ENCODE peak calls at places on chromosome 13, in four cellular contexts. One of them, this sample, is unnamed.

GRCh38 chr13:49319555-49320350 is 72.0 kb downstream of the CDADC1 start:
- DNase-seq in tibial artery: no peak
- DNase-seq in GM06990: no peak
- DNase-seq in BJ: peak; percentile 55
- DNase-seq in this sample: no peak

GRCh38 chr13:98482476-98483444 is 94.1 kb downstream of the STK24 start:
- DNase-seq in tibial artery: peak; percentile 64
- DNase-seq in GM06990: peak; percentile 46
- DNase-seq in BJ: no peak
- DNase-seq in this sample: peak; percentile 65

GRCh38 chr13:41457589-41458186 is 338 bp downstream of the RGCC start:
- DNase-seq in tibial artery: no peak
- DNase-seq in GM06990: peak; percentile 45
- DNase-seq in BJ: no peak
- DNase-seq in this sample: peak; percentile 29

GRCh38 chr13:43244482-43244881 is 221.1 kb downstream of the DNAJC15 start:
- DNase-seq in tibial artery: no peak
- DNase-seq in GM06990: no peak
- DNase-seq in BJ: no peak
- DNase-seq in this sample: no peak

GRCh38 chr13:49759503-49759902 is 33.0 kb downstream of the KPNA3 start:
- DNase-seq in tibial artery: no peak
- DNase-seq in GM06990: peak; percentile 11
- DNase-seq in BJ: no peak
- DNase-seq in this sample: peak; percentile 22

GRCh38 chr13:50129923-50130685 is 114.9 kb downstream of the KCNRG start:
- DNase-seq in tibial artery: peak; percentile 80
- DNase-seq in GM06990: peak; percentile 26
- DNase-seq in BJ: no peak
- DNase-seq in this sample: peak; percentile 13

GRCh38 chr13:83414393-83414792 is 467.9 kb downstream of the SLITRK1 start:
- DNase-seq in tibial artery: no peak
- DNase-seq in GM06990: no peak
- DNase-seq in BJ: no peak
- DNase-seq in this sample: no peak

GRCh38 chr13:90302113-90302512 is 1045.4 kb upstream of the MIR17HG start:
- DNase-seq in tibial artery: no peak
- DNase-seq in GM06990: no peak
- DNase-seq in BJ: peak; percentile 21
- DNase-seq in this sample: no peak

GRCh38 chr13:32086791-32087441 is 55.3 kb downstream of the FRY start:
- DNase-seq in tibial artery: no peak
- DNase-seq in GM06990: no peak
- DNase-seq in BJ: no peak
- DNase-seq in this sample: no peak

GRCh38 chr13:51768378-51768921 is 35.5 kb downstream of the DHRS12 start:
- DNase-seq in tibial artery: no peak
- DNase-seq in GM06990: no peak
- DNase-seq in BJ: no peak
- DNase-seq in this sample: no peak

GRCh38 chr13:109500146-109500773 is 286.1 kb downstream of the IRS2 start:
- DNase-seq in tibial artery: no peak
- DNase-seq in GM06990: no peak
- DNase-seq in BJ: no peak
- DNase-seq in this sample: no peak

GRCh38 chr13:27011661-27012060 is 159.9 kb downstream of the USP12 start:
- DNase-seq in tibial artery: no peak
- DNase-seq in GM06990: no peak
- DNase-seq in BJ: no peak
- DNase-seq in this sample: no peak

GRCh38 chr13:42807236-42807635 is 25.9 kb downstream of the FAM216B start:
- DNase-seq in tibial artery: no peak
- DNase-seq in GM06990: no peak
- DNase-seq in BJ: no peak
- DNase-seq in this sample: peak; percentile 9

GRCh38 chr13:51015973-51016372 is 95.1 kb downstream of the C13orf42 start:
- DNase-seq in tibial artery: no peak
- DNase-seq in GM06990: no peak
- DNase-seq in BJ: no peak
- DNase-seq in this sample: no peak

GRCh38 chr13:79097201-79097600 is 308.9 kb downstream of the RBM26 start:
- DNase-seq in tibial artery: no peak
- DNase-seq in GM06990: no peak
- DNase-seq in BJ: no peak
- DNase-seq in this sample: no peak

GRCh38 chr13:97224544-97225324 is 2.6 kb downstream of the MBNL2 start:
- DNase-seq in tibial artery: no peak
- DNase-seq in GM06990: no peak
- DNase-seq in BJ: no peak
- DNase-seq in this sample: peak; percentile 41

GRCh38 chr13:46288570-46289259 is 77.0 kb downstream of the LRRC63 start:
- DNase-seq in tibial artery: no peak
- DNase-seq in GM06990: peak; percentile 35
- DNase-seq in BJ: no peak
- DNase-seq in this sample: peak; percentile 76

GRCh38 chr13:95099541-95099940 is 201.7 kb downstream of the ABCC4 start:
- DNase-seq in tibial artery: no peak
- DNase-seq in GM06990: no peak
- DNase-seq in BJ: no peak
- DNase-seq in this sample: no peak

GRCh38 chr13:71759506-71760225 is 107.3 kb downstream of the DACH1 start:
- DNase-seq in tibial artery: no peak
- DNase-seq in GM06990: no peak
- DNase-seq in BJ: no peak
- DNase-seq in this sample: no peak

GRCh38 chr13:23751195-23751594 is 138.0 kb downstream of the MIPEP start:
- DNase-seq in tibial artery: no peak
- DNase-seq in GM06990: peak; percentile 51
- DNase-seq in BJ: no peak
- DNase-seq in this sample: peak; percentile 75

GRCh38 chr13:99446242-99446641 is 55.0 kb upstream of the TM9SF2 start:
- DNase-seq in tibial artery: no peak
- DNase-seq in GM06990: no peak
- DNase-seq in BJ: no peak
- DNase-seq in this sample: no peak

GRCh38 chr13:30572859-30573275 is 44.9 kb upstream of the USPL1 start:
- DNase-seq in tibial artery: no peak
- DNase-seq in GM06990: no peak
- DNase-seq in BJ: no peak
- DNase-seq in this sample: peak; percentile 59

GRCh38 chr13:94249512-94249911 is 230.0 kb downstream of the DCT start:
- DNase-seq in tibial artery: no peak
- DNase-seq in GM06990: no peak
- DNase-seq in BJ: peak; percentile 27
- DNase-seq in this sample: no peak

GRCh38 chr13:26679411-26679810 is 81.2 kb downstream of the GPR12 start:
- DNase-seq in tibial artery: no peak
- DNase-seq in GM06990: no peak
- DNase-seq in BJ: peak; percentile 6
- DNase-seq in this sample: no peak

GRCh38 chr13:44932850-44933251 is 56.4 kb downstream of the NUFIP1 start:
- DNase-seq in tibial artery: no peak
- DNase-seq in GM06990: no peak
- DNase-seq in BJ: no peak
- DNase-seq in this sample: no peak

GRCh38 chr13:99416411-99417121 is 84.7 kb upstream of the TM9SF2 start:
- DNase-seq in tibial artery: peak; percentile 13
- DNase-seq in GM06990: no peak
- DNase-seq in BJ: no peak
- DNase-seq in this sample: no peak

DNA sequence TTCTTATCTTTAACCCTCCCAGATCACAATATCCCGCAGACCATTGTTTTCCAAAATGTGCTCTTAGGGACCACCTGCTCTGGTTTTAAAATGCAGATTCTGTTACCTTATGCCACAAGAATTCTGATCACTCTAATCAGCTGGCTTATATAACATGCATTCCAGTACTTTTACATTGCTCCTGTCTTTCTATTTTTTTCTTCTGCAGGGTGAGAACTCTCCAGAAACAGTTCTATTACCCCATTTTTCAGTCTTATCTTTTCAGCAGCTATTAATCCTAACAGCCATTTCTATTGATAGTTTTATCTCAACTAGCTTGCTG is 2.8 kb downstream of the ITM2B start:
- DNase-seq in tibial artery: no peak
- DNase-seq in GM06990: no peak
- DNase-seq in BJ: no peak
- DNase-seq in this sample: no peak
- H3K4me3 ChIP-seq in tibial artery: peak overlapping the region; percentile 78
- H3K4me3 ChIP-seq in GM06990: no peak overlapping the region
- H3K4me3 ChIP-seq in BJ: peak overlapping the region; percentile 54
- H3K4me3 ChIP-seq in this sample: no peak overlapping the region

GRCh38 chr13:114062341-114062740 is 70.1 kb downstream of the RASA3 start:
- DNase-seq in tibial artery: no peak
- DNase-seq in GM06990: no peak
- DNase-seq in BJ: no peak
- DNase-seq in this sample: no peak

GRCh38 chr13:114063545-114064515 is 68.6 kb downstream of the RASA3 start:
- DNase-seq in tibial artery: peak; percentile 58
- DNase-seq in GM06990: peak; percentile 54
- DNase-seq in BJ: peak; percentile 87
- DNase-seq in this sample: peak; percentile 65

GRCh38 chr13:114061047-114061446 is 71.4 kb downstream of the RASA3 start:
- DNase-seq in tibial artery: no peak
- DNase-seq in GM06990: no peak
- DNase-seq in BJ: no peak
- DNase-seq in this sample: no peak

GRCh38 chr13:114061746-114062145 is 70.7 kb downstream of the RASA3 start:
- DNase-seq in tibial artery: no peak
- DNase-seq in GM06990: no peak
- DNase-seq in BJ: no peak
- DNase-seq in this sample: no peak

GRCh38 chr13:114062754-114063153 is 69.7 kb downstream of the RASA3 start:
- DNase-seq in tibial artery: no peak
- DNase-seq in GM06990: no peak
- DNase-seq in BJ: no peak
- DNase-seq in this sample: no peak
- TF ChIP-seq CTCF in tibial artery: no peak
- TF ChIP-seq CTCF in GM06990: no peak
- TF ChIP-seq CTCF in BJ: no peak
- TF ChIP-seq CTCF in this sample: no peak

DNA sequence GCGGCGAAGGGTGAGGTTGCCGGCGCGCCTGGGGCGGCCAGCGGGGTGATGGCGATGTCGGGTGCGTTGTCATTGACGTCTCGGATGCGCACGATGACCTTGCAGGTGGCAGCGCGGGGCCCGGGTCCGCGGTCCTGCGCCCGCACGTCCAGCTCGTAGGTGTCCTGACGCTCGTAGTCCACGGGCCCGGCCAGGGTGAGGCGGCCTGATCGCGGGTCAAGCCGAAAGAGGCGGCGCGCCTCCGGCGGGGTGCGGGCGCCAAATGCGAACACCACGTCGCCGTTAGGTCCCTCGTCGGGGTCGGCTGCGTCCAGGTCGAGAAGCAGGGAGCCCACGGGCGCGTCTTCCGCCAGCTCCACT is 1.1 kb downstream of the PCDH8 start:
- DNase-seq in tibial artery: no peak
- DNase-seq in GM06990: no peak
- DNase-seq in BJ: no peak
- DNase-seq in this sample: no peak
- H3K4me3 ChIP-seq in tibial artery: no peak overlapping the region
- H3K4me3 ChIP-seq in GM06990: no peak overlapping the region
- H3K4me3 ChIP-seq in BJ: no peak overlapping the region
- H3K4me3 ChIP-seq in this sample: no peak overlapping the region

GRCh38 chr13:85512421-85512820 is 286.8 kb downstream of the SLITRK6 start:
- DNase-seq in tibial artery: no peak
- DNase-seq in GM06990: no peak
- DNase-seq in BJ: no peak
- DNase-seq in this sample: no peak

GRCh38 chr13:85509512-85509911 is 289.7 kb downstream of the SLITRK6 start:
- DNase-seq in tibial artery: no peak
- DNase-seq in GM06990: no peak
- DNase-seq in BJ: no peak
- DNase-seq in this sample: no peak

GRCh38 chr13:85503797-85504196 is 295.4 kb downstream of the SLITRK6 start:
- DNase-seq in tibial artery: no peak
- DNase-seq in GM06990: no peak
- DNase-seq in BJ: no peak
- DNase-seq in this sample: no peak

GRCh38 chr13:85508683-85509329 is 290.4 kb downstream of the SLITRK6 start:
- DNase-seq in tibial artery: peak; percentile 34
- DNase-seq in GM06990: no peak
- DNase-seq in BJ: no peak
- DNase-seq in this sample: no peak
- TF ChIP-seq CTCF in tibial artery: no peak
- TF ChIP-seq CTCF in GM06990: no peak
- TF ChIP-seq CTCF in BJ: no peak
- TF ChIP-seq CTCF in this sample: no peak

GRCh38 chr13:106710267-106710666 is 142.3 kb upstream of the ARGLU1 start:
- DNase-seq in tibial artery: no peak
- DNase-seq in GM06990: no peak
- DNase-seq in BJ: no peak
- DNase-seq in this sample: no peak

GRCh38 chr13:106714271-106714670 is 146.3 kb upstream of the ARGLU1 start:
- DNase-seq in tibial artery: no peak
- DNase-seq in GM06990: no peak
- DNase-seq in BJ: no peak
- DNase-seq in this sample: no peak

DNA sequence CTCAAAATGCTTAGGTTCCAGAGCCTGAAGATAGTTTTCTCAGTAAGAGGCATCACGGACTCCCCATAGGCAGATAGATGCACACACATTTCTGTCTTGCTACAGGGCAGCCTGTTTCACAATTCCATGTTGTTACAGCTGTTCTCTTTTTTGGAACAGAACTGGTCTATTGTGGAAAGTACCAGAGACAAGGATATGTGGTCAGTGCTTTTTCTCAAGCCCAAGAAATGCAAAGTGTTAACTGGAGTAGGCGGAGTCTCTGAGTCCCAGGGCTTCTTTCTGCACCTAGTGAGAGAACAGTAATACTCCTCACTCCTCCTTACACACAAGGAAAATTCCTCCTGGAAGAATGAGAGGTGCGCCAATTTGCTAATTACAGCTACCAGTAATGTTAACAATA is 141.6 kb upstream of the ARGLU1 start:
- DNase-seq in tibial artery: no peak
- DNase-seq in GM06990: no peak
- DNase-seq in BJ: no peak
- DNase-seq in this sample: no peak
- H3K4me3 ChIP-seq in tibial artery: no peak overlapping the region
- H3K4me3 ChIP-seq in GM06990: no peak overlapping the region
- H3K4me3 ChIP-seq in BJ: no peak overlapping the region
- H3K4me3 ChIP-seq in this sample: no peak overlapping the region

GRCh38 chr13:28817204-28817603 is 2.9 kb upstream of the MTUS2 start:
- DNase-seq in tibial artery: no peak
- DNase-seq in GM06990: no peak
- DNase-seq in BJ: no peak
- DNase-seq in this sample: no peak
- TF ChIP-seq CTCF in tibial artery: no peak
- TF ChIP-seq CTCF in GM06990: no peak
- TF ChIP-seq CTCF in BJ: peak; percentile 8
- TF ChIP-seq CTCF in this sample: no peak

GRCh38 chr13:75196112-75196855 is 285.7 kb downstream of the TBC1D4 start:
- DNase-seq in tibial artery: no peak
- DNase-seq in GM06990: no peak
- DNase-seq in BJ: no peak
- DNase-seq in this sample: no peak
- H3K4me3 ChIP-seq in tibial artery: no peak overlapping the region
- H3K4me3 ChIP-seq in GM06990: no peak overlapping the region
- H3K4me3 ChIP-seq in BJ: no peak overlapping the region
- H3K4me3 ChIP-seq in this sample: no peak overlapping the region